ENCODE peak calls at places on chromosome 4, in seven cellular contexts. One of them, this sample, is unnamed.

GRCh38 chr4:40401646-40402045 is 66.5 kb downstream of the CHRNA9 start:
- DNase-seq in AG08395: no peak
- DNase-seq in stromal cell of bone marrow: no peak
- DNase-seq in AG09319: no peak
- DNase-seq in HEK293T: no peak
- DNase-seq in stimulated activated CD8-positive, alpha-beta memory T cell treated with anti-CD3 and anti-CD28 coated beads, Interleukin-15, amount 100 ng/mL, for 48 hours: no peak
- DNase-seq in OCI-LY7: no peak
- DNase-seq in this sample: no peak

GRCh38 chr4:97496298-97496873 is 646.9 kb downstream of the STPG2 start:
- DNase-seq in AG08395: no peak
- DNase-seq in stromal cell of bone marrow: no peak
- DNase-seq in AG09319: no peak
- DNase-seq in HEK293T: no peak
- DNase-seq in stimulated activated CD8-positive, alpha-beta memory T cell treated with anti-CD3 and anti-CD28 coated beads, Interleukin-15, amount 100 ng/mL, for 48 hours: no peak
- DNase-seq in OCI-LY7: no peak
- DNase-seq in this sample: no peak

GRCh38 chr4:189285377-189285776 is 655.3 kb upstream of the FRG1 start:
- DNase-seq in AG08395: no peak
- DNase-seq in stromal cell of bone marrow: no peak
- DNase-seq in AG09319: no peak
- DNase-seq in HEK293T: no peak
- DNase-seq in stimulated activated CD8-positive, alpha-beta memory T cell treated with anti-CD3 and anti-CD28 coated beads, Interleukin-15, amount 100 ng/mL, for 48 hours: no peak
- DNase-seq in OCI-LY7: no peak
- DNase-seq in this sample: no peak

GRCh38 chr4:176794151-176794550 is 1.4 kb upstream of the VEGFC start:
- DNase-seq in AG08395: peak
- DNase-seq in stromal cell of bone marrow: peak
- DNase-seq in AG09319: peak
- DNase-seq in HEK293T: no peak
- DNase-seq in stimulated activated CD8-positive, alpha-beta memory T cell treated with anti-CD3 and anti-CD28 coated beads, Interleukin-15, amount 100 ng/mL, for 48 hours: no peak
- DNase-seq in OCI-LY7: no peak
- DNase-seq in this sample: no peak

GRCh38 chr4:142893012-142893411 is 46.9 kb upstream of the INPP4B start:
- DNase-seq in AG08395: no peak
- DNase-seq in stromal cell of bone marrow: no peak
- DNase-seq in AG09319: no peak
- DNase-seq in HEK293T: no peak
- DNase-seq in stimulated activated CD8-positive, alpha-beta memory T cell treated with anti-CD3 and anti-CD28 coated beads, Interleukin-15, amount 100 ng/mL, for 48 hours: no peak
- DNase-seq in OCI-LY7: no peak
- DNase-seq in this sample: no peak

GRCh38 chr4:164956766-164957643 is 20.5 kb downstream of the TRIM61 start:
- DNase-seq in AG08395: peak
- DNase-seq in stromal cell of bone marrow: peak
- DNase-seq in AG09319: no peak
- DNase-seq in HEK293T: no peak
- DNase-seq in stimulated activated CD8-positive, alpha-beta memory T cell treated with anti-CD3 and anti-CD28 coated beads, Interleukin-15, amount 100 ng/mL, for 48 hours: peak
- DNase-seq in OCI-LY7: peak
- DNase-seq in this sample: no peak

GRCh38 chr4:94939791-94940530 is 182.2 kb downstream of the BMPR1B start:
- DNase-seq in AG08395: no peak
- DNase-seq in stromal cell of bone marrow: peak
- DNase-seq in AG09319: peak
- DNase-seq in HEK293T: no peak
- DNase-seq in stimulated activated CD8-positive, alpha-beta memory T cell treated with anti-CD3 and anti-CD28 coated beads, Interleukin-15, amount 100 ng/mL, for 48 hours: no peak
- DNase-seq in OCI-LY7: no peak
- DNase-seq in this sample: no peak

GRCh38 chr4:75514949-75515612 is 808 bp downstream of the THAP6 start:
- DNase-seq in AG08395: no peak
- DNase-seq in stromal cell of bone marrow: no peak
- DNase-seq in AG09319: no peak
- DNase-seq in HEK293T: no peak
- DNase-seq in stimulated activated CD8-positive, alpha-beta memory T cell treated with anti-CD3 and anti-CD28 coated beads, Interleukin-15, amount 100 ng/mL, for 48 hours: no peak
- DNase-seq in OCI-LY7: peak
- DNase-seq in this sample: no peak

GRCh38 chr4:75653845-75654503 is 19.2 kb downstream of the G3BP2 start:
- DNase-seq in AG08395: peak
- DNase-seq in stromal cell of bone marrow: no peak
- DNase-seq in AG09319: no peak
- DNase-seq in HEK293T: peak
- DNase-seq in stimulated activated CD8-positive, alpha-beta memory T cell treated with anti-CD3 and anti-CD28 coated beads, Interleukin-15, amount 100 ng/mL, for 48 hours: no peak
- DNase-seq in OCI-LY7: no peak
- DNase-seq in this sample: no peak

GRCh38 chr4:94976371-94977011 is 218.7 kb downstream of the BMPR1B start:
- DNase-seq in AG08395: peak
- DNase-seq in stromal cell of bone marrow: peak
- DNase-seq in AG09319: no peak
- DNase-seq in HEK293T: no peak
- DNase-seq in stimulated activated CD8-positive, alpha-beta memory T cell treated with anti-CD3 and anti-CD28 coated beads, Interleukin-15, amount 100 ng/mL, for 48 hours: no peak
- DNase-seq in OCI-LY7: no peak
- DNase-seq in this sample: peak

GRCh38 chr4:73197220-73197619 is 61.4 kb downstream of the ANKRD17 start:
- DNase-seq in AG08395: no peak
- DNase-seq in stromal cell of bone marrow: no peak
- DNase-seq in AG09319: no peak
- DNase-seq in HEK293T: no peak
- DNase-seq in stimulated activated CD8-positive, alpha-beta memory T cell treated with anti-CD3 and anti-CD28 coated beads, Interleukin-15, amount 100 ng/mL, for 48 hours: no peak
- DNase-seq in OCI-LY7: no peak
- DNase-seq in this sample: no peak

GRCh38 chr4:2660596-2661211 is 95.4 kb downstream of the TNIP2 start:
- DNase-seq in AG08395: no peak
- DNase-seq in stromal cell of bone marrow: no peak
- DNase-seq in AG09319: no peak
- DNase-seq in HEK293T: no peak
- DNase-seq in stimulated activated CD8-positive, alpha-beta memory T cell treated with anti-CD3 and anti-CD28 coated beads, Interleukin-15, amount 100 ng/mL, for 48 hours: no peak
- DNase-seq in OCI-LY7: no peak
- DNase-seq in this sample: no peak

GRCh38 chr4:55396305-55397023 is 707 bp downstream of the TMEM165 start:
- DNase-seq in AG08395: peak
- DNase-seq in stromal cell of bone marrow: peak
- DNase-seq in AG09319: no peak
- DNase-seq in HEK293T: peak
- DNase-seq in stimulated activated CD8-positive, alpha-beta memory T cell treated with anti-CD3 and anti-CD28 coated beads, Interleukin-15, amount 100 ng/mL, for 48 hours: peak
- DNase-seq in OCI-LY7: peak
- DNase-seq in this sample: no peak

GRCh38 chr4:4507403-4507802 is 34.4 kb downstream of the STX18 start:
- DNase-seq in AG08395: no peak
- DNase-seq in stromal cell of bone marrow: no peak
- DNase-seq in AG09319: no peak
- DNase-seq in HEK293T: no peak
- DNase-seq in stimulated activated CD8-positive, alpha-beta memory T cell treated with anti-CD3 and anti-CD28 coated beads, Interleukin-15, amount 100 ng/mL, for 48 hours: no peak
- DNase-seq in OCI-LY7: no peak
- DNase-seq in this sample: no peak

GRCh38 chr4:5784960-5785611 is 74.1 kb downstream of the EVC start:
- DNase-seq in AG08395: no peak
- DNase-seq in stromal cell of bone marrow: no peak
- DNase-seq in AG09319: no peak
- DNase-seq in HEK293T: no peak
- DNase-seq in stimulated activated CD8-positive, alpha-beta memory T cell treated with anti-CD3 and anti-CD28 coated beads, Interleukin-15, amount 100 ng/mL, for 48 hours: no peak
- DNase-seq in OCI-LY7: no peak
- DNase-seq in this sample: no peak

GRCh38 chr4:166538491-166539005 is 665.5 kb downstream of the TLL1 start:
- DNase-seq in AG08395: no peak
- DNase-seq in stromal cell of bone marrow: peak
- DNase-seq in AG09319: no peak
- DNase-seq in HEK293T: no peak
- DNase-seq in stimulated activated CD8-positive, alpha-beta memory T cell treated with anti-CD3 and anti-CD28 coated beads, Interleukin-15, amount 100 ng/mL, for 48 hours: no peak
- DNase-seq in OCI-LY7: no peak
- DNase-seq in this sample: no peak

GRCh38 chr4:128566688-128567087 is 242.8 kb upstream of the JADE1 start:
- DNase-seq in AG08395: no peak
- DNase-seq in stromal cell of bone marrow: no peak
- DNase-seq in AG09319: no peak
- DNase-seq in HEK293T: no peak
- DNase-seq in stimulated activated CD8-positive, alpha-beta memory T cell treated with anti-CD3 and anti-CD28 coated beads, Interleukin-15, amount 100 ng/mL, for 48 hours: no peak
- DNase-seq in OCI-LY7: no peak
- DNase-seq in this sample: no peak

GRCh38 chr4:99462875-99463464 is 27.8 kb upstream of the ADH7 start:
- DNase-seq in AG08395: peak
- DNase-seq in stromal cell of bone marrow: peak
- DNase-seq in AG09319: peak
- DNase-seq in HEK293T: peak
- DNase-seq in stimulated activated CD8-positive, alpha-beta memory T cell treated with anti-CD3 and anti-CD28 coated beads, Interleukin-15, amount 100 ng/mL, for 48 hours: no peak
- DNase-seq in OCI-LY7: peak
- DNase-seq in this sample: peak

GRCh38 chr4:8773124-8773931 is 98.3 kb downstream of the HMX1 start:
- DNase-seq in AG08395: no peak
- DNase-seq in stromal cell of bone marrow: no peak
- DNase-seq in AG09319: no peak
- DNase-seq in HEK293T: no peak
- DNase-seq in stimulated activated CD8-positive, alpha-beta memory T cell treated with anti-CD3 and anti-CD28 coated beads, Interleukin-15, amount 100 ng/mL, for 48 hours: no peak
- DNase-seq in OCI-LY7: no peak
- DNase-seq in this sample: no peak

GRCh38 chr4:6359536-6360308 is 90.1 kb downstream of the WFS1 start:
- DNase-seq in AG08395: no peak
- DNase-seq in stromal cell of bone marrow: no peak
- DNase-seq in AG09319: no peak
- DNase-seq in HEK293T: no peak
- DNase-seq in stimulated activated CD8-positive, alpha-beta memory T cell treated with anti-CD3 and anti-CD28 coated beads, Interleukin-15, amount 100 ng/mL, for 48 hours: no peak
- DNase-seq in OCI-LY7: no peak
- DNase-seq in this sample: no peak

GRCh38 chr4:125517831-125518230 is 203.1 kb downstream of the FAT4 start:
- DNase-seq in AG08395: no peak
- DNase-seq in stromal cell of bone marrow: no peak
- DNase-seq in AG09319: no peak
- DNase-seq in HEK293T: no peak
- DNase-seq in stimulated activated CD8-positive, alpha-beta memory T cell treated with anti-CD3 and anti-CD28 coated beads, Interleukin-15, amount 100 ng/mL, for 48 hours: no peak
- DNase-seq in OCI-LY7: no peak
- DNase-seq in this sample: no peak

GRCh38 chr4:8198906-8199593 is at the start of gene SH3TC1:
- DNase-seq in AG08395: peak
- DNase-seq in stromal cell of bone marrow: peak
- DNase-seq in AG09319: peak
- DNase-seq in HEK293T: no peak
- DNase-seq in stimulated activated CD8-positive, alpha-beta memory T cell treated with anti-CD3 and anti-CD28 coated beads, Interleukin-15, amount 100 ng/mL, for 48 hours: peak
- DNase-seq in OCI-LY7: peak
- DNase-seq in this sample: no peak

GRCh38 chr4:8047837-8048678 is 108.4 kb upstream of the AFAP1 start:
- DNase-seq in AG08395: no peak
- DNase-seq in stromal cell of bone marrow: no peak
- DNase-seq in AG09319: no peak
- DNase-seq in HEK293T: no peak
- DNase-seq in stimulated activated CD8-positive, alpha-beta memory T cell treated with anti-CD3 and anti-CD28 coated beads, Interleukin-15, amount 100 ng/mL, for 48 hours: no peak
- DNase-seq in OCI-LY7: no peak
- DNase-seq in this sample: no peak

GRCh38 chr4:120773641-120774040 is 148.9 kb downstream of the PRDM5 start:
- DNase-seq in AG08395: no peak
- DNase-seq in stromal cell of bone marrow: no peak
- DNase-seq in AG09319: no peak
- DNase-seq in HEK293T: no peak
- DNase-seq in stimulated activated CD8-positive, alpha-beta memory T cell treated with anti-CD3 and anti-CD28 coated beads, Interleukin-15, amount 100 ng/mL, for 48 hours: no peak
- DNase-seq in OCI-LY7: peak
- DNase-seq in this sample: no peak

GRCh38 chr4:1541449-1542225 is 135.4 kb upstream of the NKX1-1 start:
- DNase-seq in AG08395: no peak
- DNase-seq in stromal cell of bone marrow: no peak
- DNase-seq in AG09319: no peak
- DNase-seq in HEK293T: no peak
- DNase-seq in stimulated activated CD8-positive, alpha-beta memory T cell treated with anti-CD3 and anti-CD28 coated beads, Interleukin-15, amount 100 ng/mL, for 48 hours: no peak
- DNase-seq in OCI-LY7: no peak
- DNase-seq in this sample: no peak

GRCh38 chr4:71417150-71417549 is 78.3 kb downstream of the SLC4A4 start:
- DNase-seq in AG08395: no peak
- DNase-seq in stromal cell of bone marrow: no peak
- DNase-seq in AG09319: no peak
- DNase-seq in HEK293T: no peak
- DNase-seq in stimulated activated CD8-positive, alpha-beta memory T cell treated with anti-CD3 and anti-CD28 coated beads, Interleukin-15, amount 100 ng/mL, for 48 hours: no peak
- DNase-seq in OCI-LY7: no peak
- DNase-seq in this sample: no peak

GRCh38 chr4:106337916-106338315 is 21.6 kb downstream of the AIMP1 start:
- DNase-seq in AG08395: no peak
- DNase-seq in stromal cell of bone marrow: no peak
- DNase-seq in AG09319: no peak
- DNase-seq in HEK293T: no peak
- DNase-seq in stimulated activated CD8-positive, alpha-beta memory T cell treated with anti-CD3 and anti-CD28 coated beads, Interleukin-15, amount 100 ng/mL, for 48 hours: no peak
- DNase-seq in OCI-LY7: no peak
- DNase-seq in this sample: no peak

GRCh38 chr4:1126506-1126905 is 13.1 kb upstream of the RNF212 start:
- DNase-seq in AG08395: peak
- DNase-seq in stromal cell of bone marrow: no peak
- DNase-seq in AG09319: no peak
- DNase-seq in HEK293T: no peak
- DNase-seq in stimulated activated CD8-positive, alpha-beta memory T cell treated with anti-CD3 and anti-CD28 coated beads, Interleukin-15, amount 100 ng/mL, for 48 hours: no peak
- DNase-seq in OCI-LY7: no peak
- DNase-seq in this sample: no peak

GRCh38 chr4:113336556-113336955 is 287.1 kb downstream of the ANK2 start:
- DNase-seq in AG08395: no peak
- DNase-seq in stromal cell of bone marrow: no peak
- DNase-seq in AG09319: no peak
- DNase-seq in HEK293T: no peak
- DNase-seq in stimulated activated CD8-positive, alpha-beta memory T cell treated with anti-CD3 and anti-CD28 coated beads, Interleukin-15, amount 100 ng/mL, for 48 hours: no peak
- DNase-seq in OCI-LY7: no peak
- DNase-seq in this sample: no peak